ENCODE peak calls at places on chromosomes 6 and 20, in five cellular contexts. One of them, this sample, is unnamed.

GRCh38 chr6:102525336-102525735 is 1131.8 kb downstream of the GRIK2 start:
- DNase-seq in activated effector memory CD4-positive, alpha-beta T cell treated with Interleukin-2 at 50 U/mL for 16 hours: no peak
- DNase-seq in AG08395: no peak
- DNase-seq in IMR-90: no peak
- DNase-seq in nephron progenitor cell: no peak
- DNase-seq in this sample: no peak

GRCh38 chr20:64169089-64169560 is 4.9 kb downstream of the MYT1 start:
- DNase-seq in activated effector memory CD4-positive, alpha-beta T cell treated with Interleukin-2 at 50 U/mL for 16 hours: no peak
- DNase-seq in AG08395: no peak
- DNase-seq in IMR-90: no peak
- DNase-seq in nephron progenitor cell: no peak
- DNase-seq in this sample: no peak

GRCh38 chr20:17969884-17970409 is 1.1 kb downstream of the MGME1 start:
- DNase-seq in activated effector memory CD4-positive, alpha-beta T cell treated with Interleukin-2 at 50 U/mL for 16 hours: peak
- DNase-seq in AG08395: peak
- DNase-seq in IMR-90: peak
- DNase-seq in nephron progenitor cell: peak
- DNase-seq in this sample: peak

GRCh38 chr6:124577734-124578281 is 384.4 kb upstream of the RNF217 start:
- DNase-seq in activated effector memory CD4-positive, alpha-beta T cell treated with Interleukin-2 at 50 U/mL for 16 hours: no peak
- DNase-seq in AG08395: no peak
- DNase-seq in IMR-90: no peak
- DNase-seq in nephron progenitor cell: no peak
- DNase-seq in this sample: no peak

GRCh38 chr20:63775096-63775978 is 35.8 kb downstream of the SLC2A4RG start:
- DNase-seq in activated effector memory CD4-positive, alpha-beta T cell treated with Interleukin-2 at 50 U/mL for 16 hours: no peak
- DNase-seq in AG08395: peak
- DNase-seq in IMR-90: peak
- DNase-seq in nephron progenitor cell: peak
- DNase-seq in this sample: no peak

GRCh38 chr6:144351741-144352140 is 66.6 kb downstream of the UTRN start:
- DNase-seq in activated effector memory CD4-positive, alpha-beta T cell treated with Interleukin-2 at 50 U/mL for 16 hours: no peak
- DNase-seq in AG08395: no peak
- DNase-seq in IMR-90: no peak
- DNase-seq in nephron progenitor cell: no peak
- DNase-seq in this sample: no peak

GRCh38 chr6:38064431-38064830 is 244.9 kb downstream of the ZFAND3 start:
- DNase-seq in activated effector memory CD4-positive, alpha-beta T cell treated with Interleukin-2 at 50 U/mL for 16 hours: no peak
- DNase-seq in AG08395: no peak
- DNase-seq in IMR-90: no peak
- DNase-seq in nephron progenitor cell: no peak
- DNase-seq in this sample: no peak

GRCh38 chr6:168823397-168824020 is 382.5 kb downstream of the SMOC2 start:
- DNase-seq in activated effector memory CD4-positive, alpha-beta T cell treated with Interleukin-2 at 50 U/mL for 16 hours: no peak
- DNase-seq in AG08395: no peak
- DNase-seq in IMR-90: no peak
- DNase-seq in nephron progenitor cell: peak
- DNase-seq in this sample: no peak

GRCh38 chr6:786946-787763 is 94.2 kb upstream of the EXOC2 start:
- DNase-seq in activated effector memory CD4-positive, alpha-beta T cell treated with Interleukin-2 at 50 U/mL for 16 hours: no peak
- DNase-seq in AG08395: peak
- DNase-seq in IMR-90: peak
- DNase-seq in nephron progenitor cell: no peak
- DNase-seq in this sample: no peak

GRCh38 chr20:50982372-50982771 is 23.8 kb downstream of the MOCS3 start:
- DNase-seq in activated effector memory CD4-positive, alpha-beta T cell treated with Interleukin-2 at 50 U/mL for 16 hours: no peak
- DNase-seq in AG08395: peak
- DNase-seq in IMR-90: peak
- DNase-seq in nephron progenitor cell: no peak
- DNase-seq in this sample: no peak

GRCh38 chr20:56601166-56601565 is 27.9 kb upstream of the TFAP2C start:
- DNase-seq in activated effector memory CD4-positive, alpha-beta T cell treated with Interleukin-2 at 50 U/mL for 16 hours: no peak
- DNase-seq in AG08395: no peak
- DNase-seq in IMR-90: no peak
- DNase-seq in nephron progenitor cell: no peak
- DNase-seq in this sample: no peak

GRCh38 chr6:135830452-135830851 is 21.0 kb upstream of the PDE7B start:
- DNase-seq in activated effector memory CD4-positive, alpha-beta T cell treated with Interleukin-2 at 50 U/mL for 16 hours: no peak
- DNase-seq in AG08395: no peak
- DNase-seq in IMR-90: peak
- DNase-seq in nephron progenitor cell: no peak
- DNase-seq in this sample: no peak

GRCh38 chr6:136007355-136007754 is 155.9 kb downstream of the PDE7B start:
- DNase-seq in activated effector memory CD4-positive, alpha-beta T cell treated with Interleukin-2 at 50 U/mL for 16 hours: no peak
- DNase-seq in AG08395: no peak
- DNase-seq in IMR-90: no peak
- DNase-seq in nephron progenitor cell: no peak
- DNase-seq in this sample: no peak

This sample was measured in spleen.